ENCODE peak calls at places on chromosome 12, in five cellular contexts. One of them, this sample, is unnamed.

GRCh38 chr12:77401480-77402105 is 336.2 kb upstream of the E2F7 start:
- DNase-seq in HepG2: no peak
- DNase-seq in SK-N-SH: no peak
- DNase-seq in GM12878: no peak
- DNase-seq in K562: no peak
- DNase-seq in this sample: no peak

GRCh38 chr12:102421801-102422583 is 58.4 kb downstream of the IGF1 start:
- DNase-seq in K562: no peak
- DNase-seq in GM12878: no peak
- DNase-seq in SK-N-SH: no peak
- DNase-seq in HepG2: no peak
- DNase-seq in this sample: no peak

GRCh38 chr12:57001448-57001906 is 4.9 kb downstream of the ZBTB39 start:
- DNase-seq in K562: peak; percentile 82
- DNase-seq in GM12878: no peak
- DNase-seq in HepG2: peak; percentile 87
- DNase-seq in SK-N-SH: peak; percentile 77
- DNase-seq in this sample: peak; percentile 58

GRCh38 chr12:113092478-113093408 is 36.2 kb downstream of the DTX1 start:
- DNase-seq in GM12878: no peak
- DNase-seq in SK-N-SH: no peak
- DNase-seq in K562: peak; percentile 95
- DNase-seq in HepG2: no peak
- DNase-seq in this sample: peak; percentile 19

GRCh38 chr12:14833952-14834351 is 9.4 kb downstream of the ART4 start:
- DNase-seq in GM12878: no peak
- DNase-seq in SK-N-SH: no peak
- DNase-seq in K562: no peak
- DNase-seq in HepG2: peak; percentile 35
- DNase-seq in this sample: no peak

GRCh38 chr12:88566430-88566829 is 13.8 kb downstream of the KITLG start:
- DNase-seq in K562: no peak
- DNase-seq in HepG2: peak; percentile 84
- DNase-seq in GM12878: no peak
- DNase-seq in SK-N-SH: no peak
- DNase-seq in this sample: no peak

GRCh38 chr12:69553626-69554248 is 31.5 kb upstream of the CCT2 start:
- DNase-seq in SK-N-SH: peak; percentile 39
- DNase-seq in K562: peak; percentile 21
- DNase-seq in HepG2: peak; percentile 11
- DNase-seq in GM12878: no peak
- DNase-seq in this sample: no peak

GRCh38 chr12:47835017-47835830 is 15.5 kb upstream of the HDAC7 start:
- DNase-seq in SK-N-SH: no peak
- DNase-seq in HepG2: no peak
- DNase-seq in K562: no peak
- DNase-seq in GM12878: no peak
- DNase-seq in this sample: no peak

GRCh38 chr12:57628280-57629191 is 4.5 kb downstream of the B4GALNT1 start:
- DNase-seq in SK-N-SH: peak; percentile 9
- DNase-seq in GM12878: no peak
- DNase-seq in K562: no peak
- DNase-seq in HepG2: no peak
- DNase-seq in this sample: no peak

GRCh38 chr12:76366163-76366562 is 17.9 kb upstream of the BBS10 start:
- DNase-seq in K562: no peak
- DNase-seq in GM12878: no peak
- DNase-seq in SK-N-SH: no peak
- DNase-seq in HepG2: no peak
- DNase-seq in this sample: no peak

GRCh38 chr12:31023271-31023724 is 50.4 kb upstream of the DDX11 start:
- DNase-seq in HepG2: no peak
- DNase-seq in K562: no peak
- DNase-seq in SK-N-SH: no peak
- DNase-seq in GM12878: no peak
- DNase-seq in this sample: no peak

GRCh38 chr12:76311796-76312195 is 36.4 kb downstream of the BBS10 start:
- DNase-seq in GM12878: no peak
- DNase-seq in SK-N-SH: no peak
- DNase-seq in K562: no peak
- DNase-seq in HepG2: no peak
- DNase-seq in this sample: no peak

GRCh38 chr12:94265966-94266365 is 117.6 kb downstream of the PLXNC1 start:
- DNase-seq in SK-N-SH: no peak
- DNase-seq in GM12878: no peak
- DNase-seq in K562: no peak
- DNase-seq in HepG2: no peak
- DNase-seq in this sample: no peak

GRCh38 chr12:116662612-116663144 is 75.2 kb downstream of the SPRING1 start:
- DNase-seq in GM12878: no peak
- DNase-seq in K562: no peak
- DNase-seq in HepG2: peak; percentile 52
- DNase-seq in SK-N-SH: peak; percentile 22
- DNase-seq in this sample: peak; percentile 84

GRCh38 chr12:2475984-2476383 is 318.8 kb upstream of the FKBP4 start:
- DNase-seq in K562: no peak
- DNase-seq in GM12878: no peak
- DNase-seq in HepG2: no peak
- DNase-seq in SK-N-SH: no peak
- DNase-seq in this sample: no peak

GRCh38 chr12:76881152-76881551 is 2.3 kb upstream of the CSRP2 start:
- DNase-seq in K562: no peak
- DNase-seq in GM12878: no peak
- DNase-seq in HepG2: no peak
- DNase-seq in SK-N-SH: no peak
- DNase-seq in this sample: no peak

GRCh38 chr12:95114766-95115450 is 41.5 kb upstream of the NR2C1 start:
- DNase-seq in GM12878: no peak
- DNase-seq in SK-N-SH: no peak
- DNase-seq in HepG2: no peak
- DNase-seq in K562: no peak
- DNase-seq in this sample: no peak

GRCh38 chr12:81209001-81209400 is 131.1 kb downstream of the ACSS3 start:
- DNase-seq in K562: no peak
- DNase-seq in SK-N-SH: no peak
- DNase-seq in HepG2: peak; percentile 49
- DNase-seq in GM12878: no peak
- DNase-seq in this sample: no peak

GRCh38 chr12:94284859-94285258 is 136.5 kb downstream of the PLXNC1 start:
- DNase-seq in GM12878: no peak
- DNase-seq in SK-N-SH: no peak
- DNase-seq in HepG2: no peak
- DNase-seq in K562: peak; percentile 51
- DNase-seq in this sample: no peak

GRCh38 chr12:130526813-130527212 is 189.1 kb downstream of the PIWIL1 start:
- DNase-seq in K562: peak; percentile 74
- DNase-seq in HepG2: peak; percentile 14
- DNase-seq in GM12878: no peak
- DNase-seq in SK-N-SH: no peak
- DNase-seq in this sample: no peak

GRCh38 chr12:26317942-26318565 is 122.7 kb downstream of the SSPN start:
- DNase-seq in SK-N-SH: no peak
- DNase-seq in K562: no peak
- DNase-seq in HepG2: no peak
- DNase-seq in GM12878: no peak
- DNase-seq in this sample: no peak

GRCh38 chr12:3667485-3667884 is 85.4 kb downstream of the CRACR2A start:
- DNase-seq in SK-N-SH: no peak
- DNase-seq in K562: no peak
- DNase-seq in HepG2: no peak
- DNase-seq in GM12878: no peak
- DNase-seq in this sample: no peak

GRCh38 chr12:93297536-93297935 is 80.2 kb upstream of the NUDT4 start:
- DNase-seq in SK-N-SH: no peak
- DNase-seq in HepG2: no peak
- DNase-seq in K562: no peak
- DNase-seq in GM12878: no peak
- DNase-seq in this sample: no peak

GRCh38 chr12:108424816-108425215 is 85.7 kb upstream of the CMKLR1 start:
- DNase-seq in SK-N-SH: no peak
- DNase-seq in HepG2: no peak
- DNase-seq in K562: no peak
- DNase-seq in GM12878: no peak
- DNase-seq in this sample: no peak

GRCh38 chr12:3137268-3137761 is 60.1 kb downstream of the TSPAN9 start:
- DNase-seq in SK-N-SH: peak; percentile 57
- DNase-seq in HepG2: no peak
- DNase-seq in GM12878: no peak
- DNase-seq in K562: no peak
- DNase-seq in this sample: no peak

GRCh38 chr12:91272456-91273063 is 89.9 kb upstream of the DCN start:
- DNase-seq in SK-N-SH: no peak
- DNase-seq in K562: no peak
- DNase-seq in HepG2: no peak
- DNase-seq in GM12878: no peak
- DNase-seq in this sample: no peak

GRCh38 chr12:109535231-109535862 is 38.0 kb downstream of the MMAB start:
- DNase-seq in HepG2: no peak
- DNase-seq in GM12878: no peak
- DNase-seq in SK-N-SH: no peak
- DNase-seq in K562: no peak
- DNase-seq in this sample: no peak
- TF ChIP-seq GABPA in HepG2: no peak
- TF ChIP-seq GABPA in GM12878: no peak
- TF ChIP-seq GABPA in SK-N-SH: no peak
- TF ChIP-seq GABPA in K562: no peak
- TF ChIP-seq GABPA in this sample: no peak

DNA sequence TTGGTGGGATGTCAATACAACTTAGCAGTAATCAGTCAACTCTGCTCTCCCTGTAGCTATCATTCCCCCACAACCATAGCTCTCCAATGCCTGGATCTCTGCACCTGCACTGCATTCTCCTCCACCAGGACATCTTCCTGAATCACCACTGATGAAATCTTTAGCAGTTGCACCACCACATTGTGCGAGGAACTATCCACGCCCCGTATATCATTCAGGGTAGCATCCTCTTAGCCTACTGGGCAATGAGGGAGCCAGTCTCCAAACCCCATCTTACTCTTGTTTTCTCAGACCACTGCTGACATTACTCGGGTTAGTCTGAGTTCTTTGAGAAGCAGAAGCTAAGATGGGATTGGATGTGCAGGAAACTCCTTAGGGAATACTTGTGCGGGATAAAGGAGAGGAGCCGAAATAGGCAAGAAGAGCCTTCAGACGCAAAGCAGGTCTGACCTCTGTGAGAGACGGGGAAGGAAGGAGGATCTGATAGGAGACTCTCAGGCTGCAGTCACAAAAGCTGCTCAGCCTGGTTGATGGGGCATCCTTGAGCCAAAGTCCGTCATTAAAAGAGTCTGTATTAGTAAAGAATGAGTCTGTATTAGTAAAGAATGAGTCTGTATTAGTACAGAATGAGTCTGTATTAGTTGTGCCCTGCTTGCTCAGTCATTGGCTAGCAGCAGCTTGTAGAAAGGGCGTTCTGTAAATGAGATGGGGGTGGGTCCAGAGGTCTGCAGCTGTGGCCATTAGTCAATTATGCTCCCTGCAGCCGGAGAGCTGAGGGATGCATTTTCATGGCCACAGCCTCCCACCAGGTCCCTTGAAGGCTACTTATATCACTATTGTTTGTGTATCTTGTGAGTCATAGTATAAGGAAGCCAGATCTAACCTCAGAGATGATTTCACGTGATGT is 49.6 kb upstream of the RASSF3 start:
- DNase-seq in HepG2: no peak
- DNase-seq in GM12878: no peak
- DNase-seq in SK-N-SH: peak; percentile 41
- DNase-seq in K562: no peak
- DNase-seq in this sample: peak; percentile 41
- TF ChIP-seq REST in HepG2: no peak
- TF ChIP-seq REST in GM12878: no peak
- TF ChIP-seq REST in SK-N-SH: no peak
- TF ChIP-seq REST in K562: no peak
- TF ChIP-seq REST in this sample: no peak

GRCh38 chr12:96238336-96239031 is 44.3 kb downstream of the ELK3 start:
- DNase-seq in HepG2: no peak
- DNase-seq in K562: no peak
- DNase-seq in SK-N-SH: no peak
- DNase-seq in GM12878: no peak
- DNase-seq in this sample: no peak

GRCh38 chr12:96240251-96240650 is 46.1 kb downstream of the ELK3 start:
- DNase-seq in K562: no peak
- DNase-seq in GM12878: no peak
- DNase-seq in HepG2: no peak
- DNase-seq in SK-N-SH: peak; percentile 49
- DNase-seq in this sample: no peak

GRCh38 chr12:96240656-96241055 is 46.5 kb downstream of the ELK3 start:
- DNase-seq in HepG2: no peak
- DNase-seq in GM12878: no peak
- DNase-seq in K562: no peak
- DNase-seq in SK-N-SH: peak; percentile 57
- DNase-seq in this sample: no peak

GRCh38 chr12:96241484-96242256 is 47.5 kb downstream of the ELK3 start:
- DNase-seq in HepG2: no peak
- DNase-seq in SK-N-SH: no peak
- DNase-seq in GM12878: no peak
- DNase-seq in K562: no peak
- DNase-seq in this sample: no peak

GRCh38 chr12:96239711-96240234 is 45.6 kb downstream of the ELK3 start:
- DNase-seq in SK-N-SH: peak; percentile 91
- DNase-seq in GM12878: no peak
- DNase-seq in K562: no peak
- DNase-seq in HepG2: no peak
- DNase-seq in this sample: no peak
- TF ChIP-seq POLR2AphosphoS5 in SK-N-SH: peak; percentile 28
- TF ChIP-seq POLR2AphosphoS5 in GM12878: peak; percentile 37
- TF ChIP-seq POLR2AphosphoS5 in K562: no peak
- TF ChIP-seq POLR2AphosphoS5 in HepG2: no peak
- TF ChIP-seq POLR2AphosphoS5 in this sample: no peak

DNA sequence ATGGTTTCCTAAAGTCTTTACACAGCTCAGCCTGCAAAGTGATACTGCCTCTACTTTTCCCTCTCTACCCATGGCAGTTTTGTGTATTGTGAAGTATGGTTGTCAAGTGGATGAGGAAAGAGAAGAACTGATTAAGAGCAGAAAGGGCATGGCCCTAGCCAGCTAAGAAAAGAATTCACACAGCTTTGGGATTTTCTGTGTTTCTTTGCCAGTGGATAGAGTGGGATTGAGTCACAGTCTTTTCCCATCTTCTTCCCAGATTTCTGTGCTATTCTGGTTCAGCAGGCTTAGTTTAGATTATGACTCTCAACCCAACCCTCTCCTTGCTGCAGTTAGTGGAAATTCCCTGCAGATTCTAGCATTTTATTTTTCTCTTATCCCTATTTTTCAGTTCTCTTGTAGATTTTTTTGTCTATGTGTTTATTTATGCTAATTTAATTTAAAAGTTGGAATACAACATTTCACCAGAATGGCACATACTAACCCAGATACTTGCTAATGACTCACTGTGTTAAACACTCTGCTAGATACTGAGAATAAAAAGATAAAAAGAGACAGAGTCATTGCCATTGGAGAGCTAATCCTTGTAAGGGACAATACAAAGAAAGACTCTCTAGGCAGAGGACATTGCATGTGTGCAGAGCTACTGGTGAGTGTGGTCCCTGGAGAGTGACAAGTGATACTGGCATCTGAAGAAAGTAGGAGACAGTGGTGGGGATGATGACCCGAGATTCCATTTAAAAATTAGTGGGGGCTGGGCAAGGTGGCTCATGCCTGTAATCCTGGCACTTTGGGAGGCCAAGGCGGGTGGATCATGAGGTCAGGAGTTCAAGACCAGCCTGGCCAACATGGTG is 106.3 kb downstream of the ST8SIA1 start:
- DNase-seq in SK-N-SH: no peak
- DNase-seq in HepG2: no peak
- DNase-seq in GM12878: no peak
- DNase-seq in K562: no peak
- DNase-seq in this sample: no peak
- TF ChIP-seq GABPA in SK-N-SH: no peak
- TF ChIP-seq GABPA in HepG2: no peak
- TF ChIP-seq GABPA in GM12878: no peak
- TF ChIP-seq GABPA in K562: no peak
- TF ChIP-seq GABPA in this sample: no peak